ENCODE peak calls at places on chromosomes 6 and 20, in ten cellular contexts. One of them, this sample, is unnamed.
A peak's percentile ranks its signal among the peaks of the same experiment; 100 is the strongest.

GRCh38 chr20:17859616-17860232 is 108.9 kb downstream of the SNX5 start:
- DNase-seq in activated T-helper 1 cell treated with anti-CD3 and anti-CD28 coated beads, Interleukin-12 subunit alpha, Interleukin-12 subunit beta, Interleukin-2, Interleukin-4 antibody, amounts not matched to agents 30 ng/mL and 10 ng/mL and 1 ng/mL, durations not matched to agents 14 hours and 24 hours and 36 hours: no peak
- DNase-seq in NCI-H526: no peak
- DNase-seq in activated CD4-positive, alpha-beta T cell treated with anti-CD3 and anti-CD28 coated beads, Interleukin-2, amount 10 ng/mL, durations not matched to agents 24 days and 14 days: peak; percentile 72
- DNase-seq in activated naive CD4-positive, alpha-beta T cell treated with Interleukin-2 at 50 U/mL for 16 hours: peak; percentile 17
- DNase-seq in fibroblast of villous mesenchyme: no peak
- DNase-seq in ovary: no peak
- DNase-seq in stimulated activated CD4-positive, alpha-beta T cell treated with anti-CD3 and anti-CD28 coated beads, Interleukin-1b, Interleukin-23, amount 100 ng/mL, for 4 hours: no peak
- DNase-seq in DND-41: no peak
- DNase-seq in ACHN: no peak
- DNase-seq in this sample: no peak

GRCh38 chr20:48178607-48179006 is 393.3 kb upstream of the SULF2 start:
- DNase-seq in activated T-helper 1 cell treated with anti-CD3 and anti-CD28 coated beads, Interleukin-12 subunit alpha, Interleukin-12 subunit beta, Interleukin-2, Interleukin-4 antibody, amounts not matched to agents 30 ng/mL and 10 ng/mL and 1 ng/mL, durations not matched to agents 14 hours and 24 hours and 36 hours: no peak
- DNase-seq in NCI-H526: no peak
- DNase-seq in activated CD4-positive, alpha-beta T cell treated with anti-CD3 and anti-CD28 coated beads, Interleukin-2, amount 10 ng/mL, durations not matched to agents 24 days and 14 days: no peak
- DNase-seq in activated naive CD4-positive, alpha-beta T cell treated with Interleukin-2 at 50 U/mL for 16 hours: no peak
- DNase-seq in fibroblast of villous mesenchyme: no peak
- DNase-seq in ovary: no peak
- DNase-seq in stimulated activated CD4-positive, alpha-beta T cell treated with anti-CD3 and anti-CD28 coated beads, Interleukin-1b, Interleukin-23, amount 100 ng/mL, for 4 hours: no peak
- DNase-seq in DND-41: no peak
- DNase-seq in ACHN: no peak
- DNase-seq in this sample: no peak

GRCh38 chr20:2507875-2508630 is 662 bp downstream of the ZNF343 start:
- DNase-seq in activated T-helper 1 cell treated with anti-CD3 and anti-CD28 coated beads, Interleukin-12 subunit alpha, Interleukin-12 subunit beta, Interleukin-2, Interleukin-4 antibody, amounts not matched to agents 30 ng/mL and 10 ng/mL and 1 ng/mL, durations not matched to agents 14 hours and 24 hours and 36 hours: no peak
- DNase-seq in NCI-H526: no peak
- DNase-seq in activated CD4-positive, alpha-beta T cell treated with anti-CD3 and anti-CD28 coated beads, Interleukin-2, amount 10 ng/mL, durations not matched to agents 24 days and 14 days: no peak
- DNase-seq in activated naive CD4-positive, alpha-beta T cell treated with Interleukin-2 at 50 U/mL for 16 hours: no peak
- DNase-seq in fibroblast of villous mesenchyme: peak; percentile 48
- DNase-seq in ovary: peak; percentile 33
- DNase-seq in stimulated activated CD4-positive, alpha-beta T cell treated with anti-CD3 and anti-CD28 coated beads, Interleukin-1b, Interleukin-23, amount 100 ng/mL, for 4 hours: no peak
- DNase-seq in DND-41: no peak
- DNase-seq in ACHN: no peak
- DNase-seq in this sample: peak; percentile 41

GRCh38 chr6:117481278-117481925 is 1.1 kb upstream of the DCBLD1 start:
- DNase-seq in activated T-helper 1 cell treated with anti-CD3 and anti-CD28 coated beads, Interleukin-12 subunit alpha, Interleukin-12 subunit beta, Interleukin-2, Interleukin-4 antibody, amounts not matched to agents 30 ng/mL and 10 ng/mL and 1 ng/mL, durations not matched to agents 14 hours and 24 hours and 36 hours: no peak
- DNase-seq in NCI-H526: no peak
- DNase-seq in activated CD4-positive, alpha-beta T cell treated with anti-CD3 and anti-CD28 coated beads, Interleukin-2, amount 10 ng/mL, durations not matched to agents 24 days and 14 days: peak; percentile 71
- DNase-seq in activated naive CD4-positive, alpha-beta T cell treated with Interleukin-2 at 50 U/mL for 16 hours: peak; percentile 16
- DNase-seq in fibroblast of villous mesenchyme: no peak
- DNase-seq in ovary: no peak
- DNase-seq in stimulated activated CD4-positive, alpha-beta T cell treated with anti-CD3 and anti-CD28 coated beads, Interleukin-1b, Interleukin-23, amount 100 ng/mL, for 4 hours: no peak
- DNase-seq in DND-41: no peak
- DNase-seq in ACHN: no peak
- DNase-seq in this sample: no peak

GRCh38 chr20:57387463-57387862 is 3.7 kb upstream of the RBM38 start:
- DNase-seq in activated T-helper 1 cell treated with anti-CD3 and anti-CD28 coated beads, Interleukin-12 subunit alpha, Interleukin-12 subunit beta, Interleukin-2, Interleukin-4 antibody, amounts not matched to agents 30 ng/mL and 10 ng/mL and 1 ng/mL, durations not matched to agents 14 hours and 24 hours and 36 hours: no peak
- DNase-seq in NCI-H526: no peak
- DNase-seq in activated CD4-positive, alpha-beta T cell treated with anti-CD3 and anti-CD28 coated beads, Interleukin-2, amount 10 ng/mL, durations not matched to agents 24 days and 14 days: no peak
- DNase-seq in activated naive CD4-positive, alpha-beta T cell treated with Interleukin-2 at 50 U/mL for 16 hours: no peak
- DNase-seq in fibroblast of villous mesenchyme: no peak
- DNase-seq in ovary: peak; percentile 23
- DNase-seq in stimulated activated CD4-positive, alpha-beta T cell treated with anti-CD3 and anti-CD28 coated beads, Interleukin-1b, Interleukin-23, amount 100 ng/mL, for 4 hours: no peak
- DNase-seq in DND-41: no peak
- DNase-seq in ACHN: no peak
- DNase-seq in this sample: no peak

GRCh38 chr20:49573900-49574416 is 6.0 kb upstream of the PTGIS start:
- DNase-seq in activated T-helper 1 cell treated with anti-CD3 and anti-CD28 coated beads, Interleukin-12 subunit alpha, Interleukin-12 subunit beta, Interleukin-2, Interleukin-4 antibody, amounts not matched to agents 30 ng/mL and 10 ng/mL and 1 ng/mL, durations not matched to agents 14 hours and 24 hours and 36 hours: no peak
- DNase-seq in NCI-H526: no peak
- DNase-seq in activated CD4-positive, alpha-beta T cell treated with anti-CD3 and anti-CD28 coated beads, Interleukin-2, amount 10 ng/mL, durations not matched to agents 24 days and 14 days: no peak
- DNase-seq in activated naive CD4-positive, alpha-beta T cell treated with Interleukin-2 at 50 U/mL for 16 hours: no peak
- DNase-seq in fibroblast of villous mesenchyme: no peak
- DNase-seq in ovary: peak; percentile 16
- DNase-seq in stimulated activated CD4-positive, alpha-beta T cell treated with anti-CD3 and anti-CD28 coated beads, Interleukin-1b, Interleukin-23, amount 100 ng/mL, for 4 hours: no peak
- DNase-seq in DND-41: no peak
- DNase-seq in ACHN: peak; percentile 83
- DNase-seq in this sample: peak; percentile 72

GRCh38 chr6:151958332-151958731 is 150.8 kb downstream of the ESR1 start:
- DNase-seq in activated T-helper 1 cell treated with anti-CD3 and anti-CD28 coated beads, Interleukin-12 subunit alpha, Interleukin-12 subunit beta, Interleukin-2, Interleukin-4 antibody, amounts not matched to agents 30 ng/mL and 10 ng/mL and 1 ng/mL, durations not matched to agents 14 hours and 24 hours and 36 hours: no peak
- DNase-seq in NCI-H526: no peak
- DNase-seq in activated CD4-positive, alpha-beta T cell treated with anti-CD3 and anti-CD28 coated beads, Interleukin-2, amount 10 ng/mL, durations not matched to agents 24 days and 14 days: no peak
- DNase-seq in activated naive CD4-positive, alpha-beta T cell treated with Interleukin-2 at 50 U/mL for 16 hours: no peak
- DNase-seq in fibroblast of villous mesenchyme: peak; percentile 44
- DNase-seq in ovary: no peak
- DNase-seq in stimulated activated CD4-positive, alpha-beta T cell treated with anti-CD3 and anti-CD28 coated beads, Interleukin-1b, Interleukin-23, amount 100 ng/mL, for 4 hours: no peak
- DNase-seq in DND-41: no peak
- DNase-seq in ACHN: no peak
- DNase-seq in this sample: no peak

GRCh38 chr6:166572370-166573261 is 13.9 kb downstream of the RAMACL start:
- DNase-seq in activated T-helper 1 cell treated with anti-CD3 and anti-CD28 coated beads, Interleukin-12 subunit alpha, Interleukin-12 subunit beta, Interleukin-2, Interleukin-4 antibody, amounts not matched to agents 30 ng/mL and 10 ng/mL and 1 ng/mL, durations not matched to agents 14 hours and 24 hours and 36 hours: no peak
- DNase-seq in NCI-H526: no peak
- DNase-seq in activated CD4-positive, alpha-beta T cell treated with anti-CD3 and anti-CD28 coated beads, Interleukin-2, amount 10 ng/mL, durations not matched to agents 24 days and 14 days: no peak
- DNase-seq in activated naive CD4-positive, alpha-beta T cell treated with Interleukin-2 at 50 U/mL for 16 hours: no peak
- DNase-seq in fibroblast of villous mesenchyme: peak; percentile 95
- DNase-seq in ovary: no peak
- DNase-seq in stimulated activated CD4-positive, alpha-beta T cell treated with anti-CD3 and anti-CD28 coated beads, Interleukin-1b, Interleukin-23, amount 100 ng/mL, for 4 hours: no peak
- DNase-seq in DND-41: no peak
- DNase-seq in ACHN: no peak
- DNase-seq in this sample: peak; percentile 82

GRCh38 chr6:18343741-18344140 is 43.4 kb upstream of the RNF144B start:
- DNase-seq in activated T-helper 1 cell treated with anti-CD3 and anti-CD28 coated beads, Interleukin-12 subunit alpha, Interleukin-12 subunit beta, Interleukin-2, Interleukin-4 antibody, amounts not matched to agents 30 ng/mL and 10 ng/mL and 1 ng/mL, durations not matched to agents 14 hours and 24 hours and 36 hours: no peak
- DNase-seq in NCI-H526: no peak
- DNase-seq in activated CD4-positive, alpha-beta T cell treated with anti-CD3 and anti-CD28 coated beads, Interleukin-2, amount 10 ng/mL, durations not matched to agents 24 days and 14 days: no peak
- DNase-seq in activated naive CD4-positive, alpha-beta T cell treated with Interleukin-2 at 50 U/mL for 16 hours: no peak
- DNase-seq in fibroblast of villous mesenchyme: peak; percentile 13
- DNase-seq in ovary: no peak
- DNase-seq in stimulated activated CD4-positive, alpha-beta T cell treated with anti-CD3 and anti-CD28 coated beads, Interleukin-1b, Interleukin-23, amount 100 ng/mL, for 4 hours: no peak
- DNase-seq in DND-41: no peak
- DNase-seq in ACHN: no peak
- DNase-seq in this sample: peak; percentile 15

GRCh38 chr6:145836170-145836569 is 21.6 kb upstream of the FBXO30 start:
- DNase-seq in activated T-helper 1 cell treated with anti-CD3 and anti-CD28 coated beads, Interleukin-12 subunit alpha, Interleukin-12 subunit beta, Interleukin-2, Interleukin-4 antibody, amounts not matched to agents 30 ng/mL and 10 ng/mL and 1 ng/mL, durations not matched to agents 14 hours and 24 hours and 36 hours: no peak
- DNase-seq in NCI-H526: no peak
- DNase-seq in activated CD4-positive, alpha-beta T cell treated with anti-CD3 and anti-CD28 coated beads, Interleukin-2, amount 10 ng/mL, durations not matched to agents 24 days and 14 days: no peak
- DNase-seq in activated naive CD4-positive, alpha-beta T cell treated with Interleukin-2 at 50 U/mL for 16 hours: no peak
- DNase-seq in fibroblast of villous mesenchyme: peak; percentile 54
- DNase-seq in ovary: no peak
- DNase-seq in stimulated activated CD4-positive, alpha-beta T cell treated with anti-CD3 and anti-CD28 coated beads, Interleukin-1b, Interleukin-23, amount 100 ng/mL, for 4 hours: no peak
- DNase-seq in DND-41: no peak
- DNase-seq in ACHN: no peak
- DNase-seq in this sample: no peak

GRCh38 chr6:125983246-125983945 is 2.9 kb upstream of the TRMT11 start:
- DNase-seq in activated T-helper 1 cell treated with anti-CD3 and anti-CD28 coated beads, Interleukin-12 subunit alpha, Interleukin-12 subunit beta, Interleukin-2, Interleukin-4 antibody, amounts not matched to agents 30 ng/mL and 10 ng/mL and 1 ng/mL, durations not matched to agents 14 hours and 24 hours and 36 hours: no peak
- DNase-seq in NCI-H526: no peak
- DNase-seq in activated CD4-positive, alpha-beta T cell treated with anti-CD3 and anti-CD28 coated beads, Interleukin-2, amount 10 ng/mL, durations not matched to agents 24 days and 14 days: no peak
- DNase-seq in activated naive CD4-positive, alpha-beta T cell treated with Interleukin-2 at 50 U/mL for 16 hours: no peak
- DNase-seq in fibroblast of villous mesenchyme: peak; percentile 78
- DNase-seq in ovary: no peak
- DNase-seq in stimulated activated CD4-positive, alpha-beta T cell treated with anti-CD3 and anti-CD28 coated beads, Interleukin-1b, Interleukin-23, amount 100 ng/mL, for 4 hours: no peak
- DNase-seq in DND-41: no peak
- DNase-seq in ACHN: peak; percentile 40
- DNase-seq in this sample: peak; percentile 45

GRCh38 chr20:45972500-45973183 is 639 bp upstream of the ZNF335 start:
- DNase-seq in activated T-helper 1 cell treated with anti-CD3 and anti-CD28 coated beads, Interleukin-12 subunit alpha, Interleukin-12 subunit beta, Interleukin-2, Interleukin-4 antibody, amounts not matched to agents 30 ng/mL and 10 ng/mL and 1 ng/mL, durations not matched to agents 14 hours and 24 hours and 36 hours: no peak
- DNase-seq in NCI-H526: no peak
- DNase-seq in activated CD4-positive, alpha-beta T cell treated with anti-CD3 and anti-CD28 coated beads, Interleukin-2, amount 10 ng/mL, durations not matched to agents 24 days and 14 days: no peak
- DNase-seq in activated naive CD4-positive, alpha-beta T cell treated with Interleukin-2 at 50 U/mL for 16 hours: no peak
- DNase-seq in fibroblast of villous mesenchyme: no peak
- DNase-seq in ovary: peak; percentile 51
- DNase-seq in stimulated activated CD4-positive, alpha-beta T cell treated with anti-CD3 and anti-CD28 coated beads, Interleukin-1b, Interleukin-23, amount 100 ng/mL, for 4 hours: no peak
- DNase-seq in DND-41: no peak
- DNase-seq in ACHN: peak; percentile 91
- DNase-seq in this sample: peak; percentile 99

GRCh38 chr6:22071655-22072054 is 225.2 kb downstream of the PRL start:
- DNase-seq in activated T-helper 1 cell treated with anti-CD3 and anti-CD28 coated beads, Interleukin-12 subunit alpha, Interleukin-12 subunit beta, Interleukin-2, Interleukin-4 antibody, amounts not matched to agents 30 ng/mL and 10 ng/mL and 1 ng/mL, durations not matched to agents 14 hours and 24 hours and 36 hours: no peak
- DNase-seq in NCI-H526: no peak
- DNase-seq in activated CD4-positive, alpha-beta T cell treated with anti-CD3 and anti-CD28 coated beads, Interleukin-2, amount 10 ng/mL, durations not matched to agents 24 days and 14 days: no peak
- DNase-seq in activated naive CD4-positive, alpha-beta T cell treated with Interleukin-2 at 50 U/mL for 16 hours: no peak
- DNase-seq in fibroblast of villous mesenchyme: peak; percentile 58
- DNase-seq in ovary: peak; percentile 62
- DNase-seq in stimulated activated CD4-positive, alpha-beta T cell treated with anti-CD3 and anti-CD28 coated beads, Interleukin-1b, Interleukin-23, amount 100 ng/mL, for 4 hours: no peak
- DNase-seq in DND-41: peak; percentile 51
- DNase-seq in ACHN: peak; percentile 57
- DNase-seq in this sample: peak; percentile 55

GRCh38 chr6:35496851-35497570 is at the start of gene TEAD3:
- DNase-seq in activated T-helper 1 cell treated with anti-CD3 and anti-CD28 coated beads, Interleukin-12 subunit alpha, Interleukin-12 subunit beta, Interleukin-2, Interleukin-4 antibody, amounts not matched to agents 30 ng/mL and 10 ng/mL and 1 ng/mL, durations not matched to agents 14 hours and 24 hours and 36 hours: peak; percentile 38
- DNase-seq in NCI-H526: no peak
- DNase-seq in activated CD4-positive, alpha-beta T cell treated with anti-CD3 and anti-CD28 coated beads, Interleukin-2, amount 10 ng/mL, durations not matched to agents 24 days and 14 days: peak; percentile 89
- DNase-seq in activated naive CD4-positive, alpha-beta T cell treated with Interleukin-2 at 50 U/mL for 16 hours: peak; percentile 50
- DNase-seq in fibroblast of villous mesenchyme: peak; percentile 82
- DNase-seq in ovary: peak; percentile 87
- DNase-seq in stimulated activated CD4-positive, alpha-beta T cell treated with anti-CD3 and anti-CD28 coated beads, Interleukin-1b, Interleukin-23, amount 100 ng/mL, for 4 hours: peak; percentile 61
- DNase-seq in DND-41: peak; percentile 37
- DNase-seq in ACHN: peak; percentile 54
- DNase-seq in this sample: peak; percentile 97

GRCh38 chr6:10800810-10801209 is 37.5 kb downstream of the MAK start:
- DNase-seq in activated T-helper 1 cell treated with anti-CD3 and anti-CD28 coated beads, Interleukin-12 subunit alpha, Interleukin-12 subunit beta, Interleukin-2, Interleukin-4 antibody, amounts not matched to agents 30 ng/mL and 10 ng/mL and 1 ng/mL, durations not matched to agents 14 hours and 24 hours and 36 hours: no peak
- DNase-seq in NCI-H526: no peak
- DNase-seq in activated CD4-positive, alpha-beta T cell treated with anti-CD3 and anti-CD28 coated beads, Interleukin-2, amount 10 ng/mL, durations not matched to agents 24 days and 14 days: no peak
- DNase-seq in activated naive CD4-positive, alpha-beta T cell treated with Interleukin-2 at 50 U/mL for 16 hours: no peak
- DNase-seq in fibroblast of villous mesenchyme: peak; percentile 28
- DNase-seq in ovary: no peak
- DNase-seq in stimulated activated CD4-positive, alpha-beta T cell treated with anti-CD3 and anti-CD28 coated beads, Interleukin-1b, Interleukin-23, amount 100 ng/mL, for 4 hours: no peak
- DNase-seq in DND-41: no peak
- DNase-seq in ACHN: no peak
- DNase-seq in this sample: peak; percentile 47

GRCh38 chr20:16351415-16351814 is 221.8 kb downstream of the KIF16B start:
- DNase-seq in activated T-helper 1 cell treated with anti-CD3 and anti-CD28 coated beads, Interleukin-12 subunit alpha, Interleukin-12 subunit beta, Interleukin-2, Interleukin-4 antibody, amounts not matched to agents 30 ng/mL and 10 ng/mL and 1 ng/mL, durations not matched to agents 14 hours and 24 hours and 36 hours: no peak
- DNase-seq in NCI-H526: no peak
- DNase-seq in activated CD4-positive, alpha-beta T cell treated with anti-CD3 and anti-CD28 coated beads, Interleukin-2, amount 10 ng/mL, durations not matched to agents 24 days and 14 days: no peak
- DNase-seq in activated naive CD4-positive, alpha-beta T cell treated with Interleukin-2 at 50 U/mL for 16 hours: no peak
- DNase-seq in fibroblast of villous mesenchyme: no peak
- DNase-seq in ovary: no peak
- DNase-seq in stimulated activated CD4-positive, alpha-beta T cell treated with anti-CD3 and anti-CD28 coated beads, Interleukin-1b, Interleukin-23, amount 100 ng/mL, for 4 hours: no peak
- DNase-seq in DND-41: no peak
- DNase-seq in ACHN: no peak
- DNase-seq in this sample: no peak

GRCh38 chr6:162917506-162917905 is 189.7 kb downstream of the PACRG start:
- DNase-seq in activated T-helper 1 cell treated with anti-CD3 and anti-CD28 coated beads, Interleukin-12 subunit alpha, Interleukin-12 subunit beta, Interleukin-2, Interleukin-4 antibody, amounts not matched to agents 30 ng/mL and 10 ng/mL and 1 ng/mL, durations not matched to agents 14 hours and 24 hours and 36 hours: no peak
- DNase-seq in NCI-H526: no peak
- DNase-seq in activated CD4-positive, alpha-beta T cell treated with anti-CD3 and anti-CD28 coated beads, Interleukin-2, amount 10 ng/mL, durations not matched to agents 24 days and 14 days: no peak
- DNase-seq in activated naive CD4-positive, alpha-beta T cell treated with Interleukin-2 at 50 U/mL for 16 hours: no peak
- DNase-seq in fibroblast of villous mesenchyme: peak; percentile 11
- DNase-seq in ovary: no peak
- DNase-seq in stimulated activated CD4-positive, alpha-beta T cell treated with anti-CD3 and anti-CD28 coated beads, Interleukin-1b, Interleukin-23, amount 100 ng/mL, for 4 hours: no peak
- DNase-seq in DND-41: no peak
- DNase-seq in ACHN: no peak
- DNase-seq in this sample: no peak

GRCh38 chr6:41546475-41546865 is 289 bp downstream of the FOXP4 start:
- DNase-seq in activated T-helper 1 cell treated with anti-CD3 and anti-CD28 coated beads, Interleukin-12 subunit alpha, Interleukin-12 subunit beta, Interleukin-2, Interleukin-4 antibody, amounts not matched to agents 30 ng/mL and 10 ng/mL and 1 ng/mL, durations not matched to agents 14 hours and 24 hours and 36 hours: peak; percentile 58
- DNase-seq in NCI-H526: no peak
- DNase-seq in activated CD4-positive, alpha-beta T cell treated with anti-CD3 and anti-CD28 coated beads, Interleukin-2, amount 10 ng/mL, durations not matched to agents 24 days and 14 days: peak; percentile 89
- DNase-seq in activated naive CD4-positive, alpha-beta T cell treated with Interleukin-2 at 50 U/mL for 16 hours: no peak
- DNase-seq in fibroblast of villous mesenchyme: no peak
- DNase-seq in ovary: no peak
- DNase-seq in stimulated activated CD4-positive, alpha-beta T cell treated with anti-CD3 and anti-CD28 coated beads, Interleukin-1b, Interleukin-23, amount 100 ng/mL, for 4 hours: peak; percentile 61
- DNase-seq in DND-41: no peak
- DNase-seq in ACHN: peak; percentile 39
- DNase-seq in this sample: no peak

GRCh38 chr20:3781153-3781910 is at the start of gene SPEF1:
- DNase-seq in activated T-helper 1 cell treated with anti-CD3 and anti-CD28 coated beads, Interleukin-12 subunit alpha, Interleukin-12 subunit beta, Interleukin-2, Interleukin-4 antibody, amounts not matched to agents 30 ng/mL and 10 ng/mL and 1 ng/mL, durations not matched to agents 14 hours and 24 hours and 36 hours: no peak
- DNase-seq in NCI-H526: peak; percentile 98
- DNase-seq in activated CD4-positive, alpha-beta T cell treated with anti-CD3 and anti-CD28 coated beads, Interleukin-2, amount 10 ng/mL, durations not matched to agents 24 days and 14 days: peak; percentile 84
- DNase-seq in activated naive CD4-positive, alpha-beta T cell treated with Interleukin-2 at 50 U/mL for 16 hours: peak; percentile 48
- DNase-seq in fibroblast of villous mesenchyme: peak; percentile 94
- DNase-seq in ovary: peak; percentile 78
- DNase-seq in stimulated activated CD4-positive, alpha-beta T cell treated with anti-CD3 and anti-CD28 coated beads, Interleukin-1b, Interleukin-23, amount 100 ng/mL, for 4 hours: no peak
- DNase-seq in DND-41: peak; percentile 61
- DNase-seq in ACHN: peak; percentile 93
- DNase-seq in this sample: peak; percentile 96

GRCh38 chr6:97714772-97715171 is 431.8 kb upstream of the MMS22L start:
- DNase-seq in activated T-helper 1 cell treated with anti-CD3 and anti-CD28 coated beads, Interleukin-12 subunit alpha, Interleukin-12 subunit beta, Interleukin-2, Interleukin-4 antibody, amounts not matched to agents 30 ng/mL and 10 ng/mL and 1 ng/mL, durations not matched to agents 14 hours and 24 hours and 36 hours: no peak
- DNase-seq in NCI-H526: no peak
- DNase-seq in activated CD4-positive, alpha-beta T cell treated with anti-CD3 and anti-CD28 coated beads, Interleukin-2, amount 10 ng/mL, durations not matched to agents 24 days and 14 days: no peak
- DNase-seq in activated naive CD4-positive, alpha-beta T cell treated with Interleukin-2 at 50 U/mL for 16 hours: no peak
- DNase-seq in fibroblast of villous mesenchyme: no peak
- DNase-seq in ovary: no peak
- DNase-seq in stimulated activated CD4-positive, alpha-beta T cell treated with anti-CD3 and anti-CD28 coated beads, Interleukin-1b, Interleukin-23, amount 100 ng/mL, for 4 hours: no peak
- DNase-seq in DND-41: no peak
- DNase-seq in ACHN: no peak
- DNase-seq in this sample: no peak

GRCh38 chr20:49278817-49279676 is 1.2 kb upstream of the ZNFX1 start:
- DNase-seq in activated T-helper 1 cell treated with anti-CD3 and anti-CD28 coated beads, Interleukin-12 subunit alpha, Interleukin-12 subunit beta, Interleukin-2, Interleukin-4 antibody, amounts not matched to agents 30 ng/mL and 10 ng/mL and 1 ng/mL, durations not matched to agents 14 hours and 24 hours and 36 hours: no peak
- DNase-seq in NCI-H526: no peak
- DNase-seq in activated CD4-positive, alpha-beta T cell treated with anti-CD3 and anti-CD28 coated beads, Interleukin-2, amount 10 ng/mL, durations not matched to agents 24 days and 14 days: peak; percentile 70
- DNase-seq in activated naive CD4-positive, alpha-beta T cell treated with Interleukin-2 at 50 U/mL for 16 hours: peak; percentile 52
- DNase-seq in fibroblast of villous mesenchyme: no peak
- DNase-seq in ovary: peak; percentile 35
- DNase-seq in stimulated activated CD4-positive, alpha-beta T cell treated with anti-CD3 and anti-CD28 coated beads, Interleukin-1b, Interleukin-23, amount 100 ng/mL, for 4 hours: peak; percentile 30
- DNase-seq in DND-41: peak; percentile 45
- DNase-seq in ACHN: no peak
- DNase-seq in this sample: no peak

GRCh38 chr6:19551611-19552010 is 285.6 kb upstream of the ID4 start:
- DNase-seq in activated T-helper 1 cell treated with anti-CD3 and anti-CD28 coated beads, Interleukin-12 subunit alpha, Interleukin-12 subunit beta, Interleukin-2, Interleukin-4 antibody, amounts not matched to agents 30 ng/mL and 10 ng/mL and 1 ng/mL, durations not matched to agents 14 hours and 24 hours and 36 hours: no peak
- DNase-seq in NCI-H526: no peak
- DNase-seq in activated CD4-positive, alpha-beta T cell treated with anti-CD3 and anti-CD28 coated beads, Interleukin-2, amount 10 ng/mL, durations not matched to agents 24 days and 14 days: no peak
- DNase-seq in activated naive CD4-positive, alpha-beta T cell treated with Interleukin-2 at 50 U/mL for 16 hours: no peak
- DNase-seq in fibroblast of villous mesenchyme: no peak
- DNase-seq in ovary: no peak
- DNase-seq in stimulated activated CD4-positive, alpha-beta T cell treated with anti-CD3 and anti-CD28 coated beads, Interleukin-1b, Interleukin-23, amount 100 ng/mL, for 4 hours: no peak
- DNase-seq in DND-41: no peak
- DNase-seq in ACHN: no peak
- DNase-seq in this sample: no peak

GRCh38 chr6:28597217-28597835 is 71.6 kb downstream of the GPX5 start:
- DNase-seq in activated T-helper 1 cell treated with anti-CD3 and anti-CD28 coated beads, Interleukin-12 subunit alpha, Interleukin-12 subunit beta, Interleukin-2, Interleukin-4 antibody, amounts not matched to agents 30 ng/mL and 10 ng/mL and 1 ng/mL, durations not matched to agents 14 hours and 24 hours and 36 hours: no peak
- DNase-seq in NCI-H526: peak; percentile 27
- DNase-seq in activated CD4-positive, alpha-beta T cell treated with anti-CD3 and anti-CD28 coated beads, Interleukin-2, amount 10 ng/mL, durations not matched to agents 24 days and 14 days: peak; percentile 59
- DNase-seq in activated naive CD4-positive, alpha-beta T cell treated with Interleukin-2 at 50 U/mL for 16 hours: no peak
- DNase-seq in fibroblast of villous mesenchyme: peak; percentile 49
- DNase-seq in ovary: no peak
- DNase-seq in stimulated activated CD4-positive, alpha-beta T cell treated with anti-CD3 and anti-CD28 coated beads, Interleukin-1b, Interleukin-23, amount 100 ng/mL, for 4 hours: no peak
- DNase-seq in DND-41: no peak
- DNase-seq in ACHN: peak; percentile 68
- DNase-seq in this sample: peak; percentile 35